ENCODE peak calls at places on chromosome 19, in nine cellular contexts. One of them, this sample, is unnamed.

GRCh38 chr19:12924621-12925310 is 5.7 kb upstream of the SYCE2 start:
- DNase-seq in SK-N-SH: no peak
- DNase-seq in transverse colon: no peak
- DNase-seq in ovary: no peak
- DNase-seq in tibial nerve: no peak
- DNase-seq in suprapubic skin: no peak
- DNase-seq in stomach: no peak
- DNase-seq in HepG2: no peak
- DNase-seq in A549: no peak
- DNase-seq in this sample: no peak

GRCh38 chr19:55487884-55488687 is at the start of gene SSC5D:
- DNase-seq in SK-N-SH: peak
- DNase-seq in transverse colon: no peak
- DNase-seq in ovary: peak
- DNase-seq in tibial nerve: no peak
- DNase-seq in suprapubic skin: no peak
- DNase-seq in stomach: no peak
- DNase-seq in HepG2: no peak
- DNase-seq in A549: no peak
- DNase-seq in this sample: no peak

GRCh38 chr19:13964776-13965175 is 12.5 kb downstream of the DCAF15 start:
- DNase-seq in SK-N-SH: no peak
- DNase-seq in transverse colon: no peak
- DNase-seq in ovary: no peak
- DNase-seq in tibial nerve: no peak
- DNase-seq in suprapubic skin: no peak
- DNase-seq in stomach: no peak
- DNase-seq in HepG2: no peak
- DNase-seq in A549: no peak
- DNase-seq in this sample: no peak

GRCh38 chr19:16541526-16542044 is 652 bp downstream of the CHERP start:
- DNase-seq in SK-N-SH: peak
- DNase-seq in transverse colon: no peak
- DNase-seq in ovary: no peak
- DNase-seq in tibial nerve: no peak
- DNase-seq in suprapubic skin: no peak
- DNase-seq in stomach: no peak
- DNase-seq in HepG2: no peak
- DNase-seq in A549: no peak
- DNase-seq in this sample: peak

GRCh38 chr19:48346161-48346560 is 17.6 kb downstream of the TMEM143 start:
- DNase-seq in SK-N-SH: no peak
- DNase-seq in transverse colon: no peak
- DNase-seq in ovary: no peak
- DNase-seq in tibial nerve: no peak
- DNase-seq in suprapubic skin: no peak
- DNase-seq in stomach: no peak
- DNase-seq in HepG2: no peak
- DNase-seq in A549: no peak
- DNase-seq in this sample: no peak

GRCh38 chr19:35458192-35458591 is 10.1 kb downstream of the FFAR2 start:
- DNase-seq in SK-N-SH: no peak
- DNase-seq in transverse colon: no peak
- DNase-seq in ovary: no peak
- DNase-seq in tibial nerve: no peak
- DNase-seq in suprapubic skin: no peak
- DNase-seq in stomach: no peak
- DNase-seq in HepG2: no peak
- DNase-seq in A549: no peak
- DNase-seq in this sample: no peak

GRCh38 chr19:35899547-35900214 is 659 bp downstream of the NFKBID start:
- DNase-seq in SK-N-SH: peak
- DNase-seq in transverse colon: peak
- DNase-seq in ovary: peak
- DNase-seq in tibial nerve: peak
- DNase-seq in suprapubic skin: peak
- DNase-seq in stomach: peak
- DNase-seq in HepG2: peak
- DNase-seq in A549: peak
- DNase-seq in this sample: peak

GRCh38 chr19:47650695-47651094 is 41.8 kb downstream of the BICRA start:
- DNase-seq in SK-N-SH: no peak
- DNase-seq in transverse colon: no peak
- DNase-seq in ovary: no peak
- DNase-seq in tibial nerve: no peak
- DNase-seq in suprapubic skin: no peak
- DNase-seq in stomach: no peak
- DNase-seq in HepG2: no peak
- DNase-seq in A549: no peak
- DNase-seq in this sample: no peak

GRCh38 chr19:49854861-49855263 is 3.9 kb downstream of the PTOV1 start:
- DNase-seq in SK-N-SH: no peak
- DNase-seq in transverse colon: no peak
- DNase-seq in ovary: no peak
- DNase-seq in tibial nerve: no peak
- DNase-seq in suprapubic skin: peak
- DNase-seq in stomach: no peak
- DNase-seq in HepG2: no peak
- DNase-seq in A549: no peak
- DNase-seq in this sample: peak

GRCh38 chr19:23777216-23777615 is 18.5 kb upstream of the ZNF681 start:
- DNase-seq in SK-N-SH: no peak
- DNase-seq in transverse colon: peak
- DNase-seq in ovary: no peak
- DNase-seq in tibial nerve: no peak
- DNase-seq in suprapubic skin: no peak
- DNase-seq in stomach: no peak
- DNase-seq in HepG2: no peak
- DNase-seq in A549: no peak
- DNase-seq in this sample: no peak
- TF ChIP-seq EP300 in SK-N-SH: no peak
- TF ChIP-seq EP300 in transverse colon: no peak
- TF ChIP-seq EP300 in ovary: no peak
- TF ChIP-seq EP300 in tibial nerve: no peak
- TF ChIP-seq EP300 in suprapubic skin: no peak
- TF ChIP-seq EP300 in stomach: no peak
- TF ChIP-seq EP300 in HepG2: no peak
- TF ChIP-seq EP300 in A549: no peak
- TF ChIP-seq EP300 in this sample: no peak

GRCh38 chr19:40416918-40417713 is 3.9 kb upstream of the PRX start:
- DNase-seq in SK-N-SH: no peak
- DNase-seq in transverse colon: peak
- DNase-seq in ovary: no peak
- DNase-seq in tibial nerve: peak
- DNase-seq in suprapubic skin: no peak
- DNase-seq in stomach: peak
- DNase-seq in HepG2: peak
- DNase-seq in A549: no peak
- DNase-seq in this sample: peak
- TF ChIP-seq EP300 in SK-N-SH: no peak
- TF ChIP-seq EP300 in transverse colon: no peak
- TF ChIP-seq EP300 in ovary: no peak
- TF ChIP-seq EP300 in tibial nerve: peak
- TF ChIP-seq EP300 in suprapubic skin: no peak
- TF ChIP-seq EP300 in stomach: no peak
- TF ChIP-seq EP300 in HepG2: no peak
- TF ChIP-seq EP300 in A549: no peak
- TF ChIP-seq EP300 in this sample: no peak

GRCh38 chr19:33823341-33823740 is 26.7 kb downstream of the KCTD15 start:
- DNase-seq in SK-N-SH: no peak
- DNase-seq in transverse colon: no peak
- DNase-seq in ovary: no peak
- DNase-seq in tibial nerve: no peak
- DNase-seq in suprapubic skin: peak
- DNase-seq in stomach: no peak
- DNase-seq in HepG2: no peak
- DNase-seq in A549: no peak
- DNase-seq in this sample: no peak

GRCh38 chr19:33819496-33819874 is 22.8 kb downstream of the KCTD15 start:
- DNase-seq in SK-N-SH: no peak
- DNase-seq in transverse colon: no peak
- DNase-seq in ovary: no peak
- DNase-seq in tibial nerve: no peak
- DNase-seq in suprapubic skin: no peak
- DNase-seq in stomach: no peak
- DNase-seq in HepG2: no peak
- DNase-seq in A549: no peak
- DNase-seq in this sample: no peak

GRCh38 chr19:33819875-33820781 is 23.5 kb downstream of the KCTD15 start:
- DNase-seq in SK-N-SH: peak
- DNase-seq in transverse colon: peak
- DNase-seq in ovary: peak
- DNase-seq in tibial nerve: peak
- DNase-seq in suprapubic skin: peak
- DNase-seq in stomach: peak
- DNase-seq in HepG2: peak
- DNase-seq in A549: peak
- DNase-seq in this sample: peak

GRCh38 chr19:33818426-33818825 is 21.8 kb downstream of the KCTD15 start:
- DNase-seq in SK-N-SH: peak
- DNase-seq in transverse colon: no peak
- DNase-seq in ovary: no peak
- DNase-seq in tibial nerve: no peak
- DNase-seq in suprapubic skin: peak
- DNase-seq in stomach: peak
- DNase-seq in HepG2: no peak
- DNase-seq in A549: no peak
- DNase-seq in this sample: no peak

DNA sequence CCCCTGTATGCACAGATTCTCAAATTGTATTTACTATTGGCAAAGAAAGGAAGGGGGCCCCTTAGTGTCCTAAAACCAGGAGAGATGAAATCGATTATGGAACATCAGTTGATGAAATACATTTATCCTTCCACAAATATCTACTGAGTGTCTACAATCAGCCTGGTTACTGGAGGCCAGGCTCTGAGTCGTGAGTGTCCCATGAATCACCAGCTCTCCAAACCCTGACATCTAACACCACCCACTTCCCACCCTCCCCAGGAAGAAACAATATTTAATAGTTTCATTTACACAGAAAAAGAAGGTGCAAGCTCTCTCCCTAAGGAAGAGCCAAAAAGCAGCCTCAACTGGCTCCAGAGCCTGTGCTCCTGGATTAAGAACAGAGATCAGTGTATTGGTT is 25.2 kb downstream of the KCTD15 start:
- DNase-seq in SK-N-SH: no peak
- DNase-seq in transverse colon: no peak
- DNase-seq in ovary: no peak
- DNase-seq in tibial nerve: no peak
- DNase-seq in suprapubic skin: peak
- DNase-seq in stomach: no peak
- DNase-seq in HepG2: no peak
- DNase-seq in A549: no peak
- DNase-seq in this sample: no peak
- TF ChIP-seq EP300 in SK-N-SH: no peak
- TF ChIP-seq EP300 in transverse colon: no peak
- TF ChIP-seq EP300 in ovary: no peak
- TF ChIP-seq EP300 in tibial nerve: no peak
- TF ChIP-seq EP300 in suprapubic skin: no peak
- TF ChIP-seq EP300 in stomach: no peak
- TF ChIP-seq EP300 in HepG2: no peak
- TF ChIP-seq EP300 in A549: no peak
- TF ChIP-seq EP300 in this sample: no peak

GRCh38 chr19:29650988-29651387 is 14.3 kb upstream of the PLEKHF1 start:
- DNase-seq in SK-N-SH: no peak
- DNase-seq in transverse colon: no peak
- DNase-seq in ovary: no peak
- DNase-seq in tibial nerve: no peak
- DNase-seq in suprapubic skin: no peak
- DNase-seq in stomach: no peak
- DNase-seq in HepG2: no peak
- DNase-seq in A549: no peak
- DNase-seq in this sample: no peak
- TF ChIP-seq EP300 in SK-N-SH: no peak
- TF ChIP-seq EP300 in transverse colon: no peak
- TF ChIP-seq EP300 in ovary: no peak
- TF ChIP-seq EP300 in tibial nerve: no peak
- TF ChIP-seq EP300 in suprapubic skin: no peak
- TF ChIP-seq EP300 in stomach: no peak
- TF ChIP-seq EP300 in HepG2: no peak
- TF ChIP-seq EP300 in A549: no peak
- TF ChIP-seq EP300 in this sample: no peak